ENCODE peak calls at places on chromosomes 13 and 19, in nine cellular contexts. M, U, J, V, G, Z, I, K and S are unnamed samples.

GRCh38 chr19:48102870-48103751 is 7.5 kb downstream of the PLA2G4C start:
- DNase-seq in M (no peak), U (no peak), J (no peak), V (peak; percentile 66), G (no peak), Z (peak; percentile 49), I (no peak), K (peak; percentile 59), S (no peak)

GRCh38 chr19:29539668-29540067 is 13.9 kb downstream of the VSTM2B start:
- DNase-seq in M (no peak), U (no peak), J (no peak), V (no peak), G (no peak), Z (no peak), I (no peak), K (no peak), S (no peak)

GRCh38 chr19:10219678-10220077 is 11.5 kb downstream of the S1PR2 start:
- DNase-seq in M (no peak), U (no peak), J (no peak), V (peak; percentile 49), G (no peak), Z (peak; percentile 89), I (no peak), K (peak; percentile 74), S (no peak)

GRCh38 chr19:4657262-4657661 is 12.9 kb downstream of the MYDGF start:
- DNase-seq in M (no peak), U (no peak), J (no peak), V (no peak), G (no peak), Z (no peak), I (no peak), K (no peak), S (no peak)

GRCh38 chr19:4581381-4582111 is 22.1 kb upstream of the SEMA6B start:
- DNase-seq in M (no peak), U (no peak), J (no peak), V (peak; percentile 15), G (no peak), Z (no peak), I (no peak), K (peak; percentile 48), S (no peak)

GRCh38 chr19:5587661-5588060 is 19.9 kb upstream of the TINCR start:
- DNase-seq in M (no peak), U (no peak), J (no peak), V (no peak), G (no peak), Z (no peak), I (no peak), K (no peak), S (no peak)

GRCh38 chr19:6271721-6272410 is 7.9 kb downstream of the MLLT1 start:
- DNase-seq in M (peak; percentile 91), U (peak; percentile 94), J (peak; percentile 86), V (no peak), G (no peak), Z (peak; percentile 74), I (peak; percentile 68), K (peak; percentile 30), S (no peak)

GRCh38 chr13:102873653-102874052 is 27.8 kb downstream of the ERCC5 start:
- DNase-seq in M (no peak), U (no peak), J (no peak), V (peak; percentile 67), G (no peak), Z (no peak), I (no peak), K (peak; percentile 46), S (no peak)

GRCh38 chr19:49442354-49442753 is 1.0 kb upstream of the SLC17A7 start:
- DNase-seq in M (peak; percentile 65), U (peak; percentile 73), J (peak; percentile 23), V (no peak), G (no peak), Z (no peak), I (no peak), K (peak; percentile 20), S (no peak)

GRCh38 chr19:3295581-3295980 is 70.8 kb upstream of the NFIC start:
- DNase-seq in M (no peak), U (no peak), J (no peak), V (no peak), G (no peak), Z (no peak), I (no peak), K (no peak), S (no peak)

GRCh38 chr19:32489971-32490370 is 84.4 kb downstream of the DPY19L3 start:
- DNase-seq in M (no peak), U (no peak), J (no peak), V (no peak), G (no peak), Z (peak; percentile 6), I (no peak), K (no peak), S (no peak)

GRCh38 chr13:51158923-51159322 is 47.8 kb upstream of the C13orf42 start:
- DNase-seq in M (no peak), U (no peak), J (no peak), V (no peak), G (no peak), Z (no peak), I (no peak), K (no peak), S (no peak)

GRCh38 chr13:42947925-42948324 is 44.1 kb downstream of the EPSTI1 start:
- DNase-seq in M (no peak), U (no peak), J (no peak), V (no peak), G (no peak), Z (no peak), I (no peak), K (no peak), S (no peak)

GRCh38 chr13:25171517-25172302 is at the start of gene AMER2:
- DNase-seq in M (no peak), U (peak; percentile 41), J (no peak), V (no peak), G (no peak), Z (no peak), I (no peak), K (no peak), S (no peak)

GRCh38 chr19:32767951-32768679 is 48.5 kb downstream of the TDRD12 start:
- DNase-seq in M (no peak), U (no peak), J (no peak), V (peak; percentile 25), G (no peak), Z (no peak), I (no peak), K (no peak), S (no peak)

GRCh38 chr13:49253310-49253709 is 5.6 kb downstream of the CDADC1 start:
- DNase-seq in M (no peak), U (no peak), J (no peak), V (no peak), G (no peak), Z (no peak), I (no peak), K (no peak), S (no peak)

GRCh38 chr13:46756977-46757376 is 40.0 kb downstream of the ESD start:
- DNase-seq in M (no peak), U (no peak), J (no peak), V (no peak), G (no peak), Z (peak; percentile 48), I (no peak), K (peak; percentile 46), S (no peak)

GRCh38 chr13:113647351-113648217 is 10.4 kb downstream of the ATP4B start:
- DNase-seq in M (peak; percentile 49), U (peak; percentile 88), J (peak; percentile 87), V (peak; percentile 59), G (no peak), Z (no peak), I (peak; percentile 96), K (peak; percentile 82), S (peak; percentile 60)
- H3K4me1 ChIP-seq in M (no peaks in the 10 kb centered on the region), U (peaks cover 6% of the 10 kb centered on the region), J (peaks cover 17% of the 10 kb centered on the region), V (peaks cover 7% of the 10 kb centered on the region), G (peaks cover 15% of the 10 kb centered on the region), Z (peaks cover 2% of the 10 kb centered on the region), I (peaks cover 22% of the 10 kb centered on the region), K (peaks cover 9% of the 10 kb centered on the region), S (peaks cover 9% of the 10 kb centered on the region)

GRCh38 chr19:37087110-37087509 is 8.9 kb downstream of the ZNF420 start:
- DNase-seq in M (no peak), U (no peak), J (no peak), V (no peak), G (no peak), Z (no peak), I (no peak), K (no peak), S (no peak)
- H3K9me3 ChIP-seq in M (no peaks in the 10 kb centered on the region), U (peaks cover 3% of the 10 kb centered on the region), J (peaks cover 90% of the 10 kb centered on the region), V (peaks cover 12% of the 10 kb centered on the region), G (peaks cover 25% of the 10 kb centered on the region), Z (peaks cover 9% of the 10 kb centered on the region), I (peaks cover 33% of the 10 kb centered on the region), K (peaks cover 15% of the 10 kb centered on the region), S (peaks cover 72% of the 10 kb centered on the region)

DNA sequence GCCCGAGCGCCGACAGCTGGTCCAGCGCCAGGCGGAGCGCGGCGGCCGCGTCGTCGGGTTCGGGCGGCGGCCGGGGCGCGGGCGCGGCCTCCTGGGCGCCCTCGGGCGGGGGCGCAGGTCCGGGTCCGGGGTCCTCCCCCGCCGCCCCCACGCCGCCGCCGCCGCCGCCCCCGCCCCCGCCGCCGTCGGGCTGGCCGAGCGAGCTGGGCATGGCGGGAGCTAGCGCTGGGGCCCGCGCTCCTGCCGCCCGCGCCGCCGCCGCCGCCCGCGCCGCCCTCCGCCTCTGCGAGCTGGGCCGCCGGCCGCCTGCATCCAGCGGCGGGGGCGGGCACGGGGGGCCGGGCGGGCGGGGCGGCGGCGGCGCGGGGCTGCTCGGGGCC is 287 bp downstream of the MEX3D start:
- DNase-seq in M (no peak), U (no peak), J (no peak), V (no peak), G (no peak), Z (no peak), I (no peak), K (no peak), S (no peak)
- H3K4me3 ChIP-seq in M (no peak overlapping the region), U (peak overlapping the region; percentile 95), J (peak overlapping the region; percentile 84), V (peak overlapping the region; percentile 84), G (no peak overlapping the region), Z (peak overlapping the region; percentile 97), I (peak overlapping the region; percentile 76), K (no peak overlapping the region), S (no peak overlapping the region)

GRCh38 chr13:109773276-109773675 is 13.1 kb downstream of the IRS2 start:
- DNase-seq in M (no peak), U (no peak), J (no peak), V (peak; percentile 38), G (no peak), Z (no peak), I (no peak), K (peak; percentile 77), S (no peak)
- H3K4me1 ChIP-seq in M (no peaks in the 10 kb centered on the region), U (no peaks in the 10 kb centered on the region), J (peaks cover 25% of the 10 kb centered on the region), V (peaks cover 23% of the 10 kb centered on the region), G (peaks cover 10% of the 10 kb centered on the region), Z (peaks cover 3% of the 10 kb centered on the region), I (peaks cover 52% of the 10 kb centered on the region), K (peaks cover 35% of the 10 kb centered on the region), S (peaks cover 15% of the 10 kb centered on the region)

DNA sequence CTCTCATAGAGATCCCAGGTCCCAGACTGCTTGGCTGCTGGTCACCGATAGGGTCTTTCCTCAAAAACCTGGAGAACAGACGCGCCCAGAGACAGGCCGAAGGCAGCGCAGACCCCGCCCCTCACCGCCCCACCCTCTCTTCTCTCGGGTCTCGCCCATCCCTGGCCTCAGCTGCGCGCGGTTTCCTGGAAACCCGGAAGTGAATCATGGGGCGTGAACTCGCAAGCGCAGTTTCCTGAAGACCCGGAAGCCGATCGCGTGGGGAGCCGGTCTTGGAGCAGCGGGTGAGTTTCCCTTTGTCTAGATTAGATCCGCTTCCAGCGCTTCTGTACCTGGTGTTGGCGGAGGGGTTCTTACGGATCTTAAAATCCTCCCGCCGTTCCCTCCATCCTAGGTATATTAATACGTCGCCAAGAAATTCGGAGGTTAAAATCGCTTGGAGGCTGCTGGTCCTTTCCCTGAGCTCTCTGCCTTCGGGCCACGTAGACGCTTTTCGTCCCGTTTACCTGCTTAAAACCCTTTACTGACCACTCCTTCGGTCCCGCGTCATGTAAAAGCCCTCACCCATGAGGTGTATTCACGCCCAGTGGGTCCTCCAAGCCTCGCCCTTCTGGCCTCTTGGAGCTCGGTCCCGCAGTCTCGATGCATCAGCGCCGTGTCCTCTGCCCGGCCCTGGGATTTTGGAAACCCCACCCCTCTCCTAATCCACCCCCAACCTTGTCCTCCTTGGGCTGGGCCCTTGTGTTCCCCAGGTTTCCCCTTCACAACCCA is at the start of gene ZNF578:
- DNase-seq in M (peak; percentile 68), U (peak; percentile 87), J (peak; percentile 88), V (peak; percentile 69), G (peak; percentile 54), Z (peak; percentile 84), I (peak; percentile 43), K (no peak), S (peak; percentile 33)
- H3K9me3 ChIP-seq in M (no peaks in the 10 kb centered on the region), U (peaks cover 18% of the 10 kb centered on the region), J (peaks cover 86% of the 10 kb centered on the region), V (peaks cover 52% of the 10 kb centered on the region), G (peaks cover 23% of the 10 kb centered on the region), Z (peaks cover 42% of the 10 kb centered on the region), I (peaks cover 89% of the 10 kb centered on the region), K (peaks cover 70% of the 10 kb centered on the region), S (peaks cover 28% of the 10 kb centered on the region)